ENCODE peak calls at places on chromosomes 5 and 9, in five cellular contexts. N is GM23338, W is ovary, Z is aorta, Q is right lobe of liver. B is an unnamed sample.

GRCh38 chr9:88942411-88942810 is 48.9 kb upstream of the S1PR3 start:
- DNase-seq in Z (no peak), N (no peak), W (no peak), Q (no peak), B (no peak)

GRCh38 chr5:685262-686171 is 7.6 kb downstream of the TPPP start:
- DNase-seq in Z (peak; percentile 62), N (no peak), W (peak; percentile 8), Q (no peak), B (peak; percentile 39)

GRCh38 chr9:19992556-19992955 is 203.7 kb upstream of the SLC24A2 start:
- DNase-seq in Z (no peak), N (no peak), W (no peak), Q (no peak), B (no peak)

GRCh38 chr9:134475051-134475790 is 149.0 kb downstream of the RXRA start:
- DNase-seq in N (no peak), Q (no peak), W (peak; percentile 80), Z (peak; percentile 90), B (peak; percentile 96)

GRCh38 chr5:72377920-72378635 is 57.9 kb downstream of the PTCD2 start:
- DNase-seq in N (no peak), Z (peak; percentile 76), Q (no peak), W (no peak), B (peak; percentile 62)

GRCh38 chr5:108773330-108773729 is 25.6 kb downstream of the FER start:
- DNase-seq in N (no peak), Z (no peak), Q (no peak), W (no peak), B (no peak)

GRCh38 chr9:114291886-114292590 is 30.9 kb upstream of the ORM1 start:
- DNase-seq in Z (peak; percentile 25), Q (no peak), N (no peak), W (peak; percentile 7), B (no peak)

GRCh38 chr5:124932791-124933600 is 186.6 kb upstream of the ZNF608 start:
- DNase-seq in W (no peak), N (no peak), Z (no peak), Q (no peak), B (no peak)

GRCh38 chr5:107615173-107615856 is 55.4 kb downstream of the EFNA5 start:
- DNase-seq in Q (no peak), N (no peak), W (no peak), Z (no peak), B (no peak)

GRCh38 chr9:76403352-76403751 is 9.1 kb upstream of the RFK start:
- DNase-seq in N (peak; percentile 11), Q (no peak), Z (no peak), W (no peak), B (no peak)
- H3K4me3 ChIP-seq in N (no peak overlapping the region), Q (no peak overlapping the region), Z (no peak overlapping the region), W (no peak overlapping the region), B (no peak overlapping the region)

GRCh38 chr9:78031826-78032598 is 401 bp upstream of the GNAQ start:
- DNase-seq in N (peak; percentile 90), Z (peak; percentile 97), Q (peak; percentile 97), W (peak; percentile 94), B (peak; percentile 96)

GRCh38 chr9:78030553-78031270 is 899 bp downstream of the GNAQ start:
- DNase-seq in N (peak; percentile 72), W (peak; percentile 69), Q (peak; percentile 77), Z (peak; percentile 86), B (peak; percentile 82)

GRCh38 chr9:78031271-78031825 is at the start of gene GNAQ:
- DNase-seq in W (peak; percentile 63), Q (no peak), N (peak; percentile 59), Z (peak; percentile 84), B (peak; percentile 35)

GRCh38 chr9:78033870-78034269 is 2.3 kb upstream of the GNAQ start:
- DNase-seq in Z (no peak), Q (no peak), W (no peak), N (no peak), B (no peak)

DNA sequence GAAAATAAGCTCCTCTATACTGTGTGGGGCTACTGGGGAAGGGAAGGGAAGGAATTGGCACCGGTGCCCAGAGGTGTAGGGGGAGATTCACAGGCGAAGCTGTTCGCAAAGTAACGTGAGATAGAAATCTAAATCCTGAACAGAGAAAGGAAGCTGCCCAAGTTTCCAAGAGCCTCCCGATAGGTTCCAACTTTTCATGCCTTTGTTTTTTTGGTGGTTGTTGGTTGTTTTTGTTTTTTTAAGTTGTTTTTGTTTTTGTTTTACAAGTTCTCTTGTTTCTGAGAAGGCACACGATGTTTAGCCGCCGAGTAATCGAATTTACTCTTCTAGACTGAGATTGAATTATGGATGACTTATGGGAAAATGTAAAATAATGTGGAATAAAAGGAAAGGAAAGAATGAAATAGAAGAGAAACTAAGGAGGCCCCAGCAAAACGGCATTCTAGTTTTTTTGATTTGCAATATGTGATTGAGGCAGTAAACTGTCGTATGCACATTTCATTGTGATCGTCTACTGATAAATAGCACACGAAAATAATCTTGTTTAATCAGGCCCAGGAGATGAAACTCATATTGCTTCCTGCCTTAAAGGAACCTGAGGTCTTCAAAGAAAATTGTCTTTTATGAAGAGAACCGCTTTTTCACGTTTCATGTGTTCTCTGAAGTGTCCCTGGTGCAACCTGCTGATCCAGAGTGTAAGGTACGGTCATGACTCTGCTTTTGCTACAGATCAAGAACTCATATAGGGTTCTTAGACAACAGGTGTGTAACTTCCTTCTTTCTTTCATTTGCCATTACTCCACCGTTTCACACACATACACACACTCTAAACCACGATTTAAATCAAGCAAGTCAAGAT is 1.2 kb upstream of the GNAQ start:
- DNase-seq in Q (no peak), Z (no peak), N (no peak), W (peak; percentile 47), B (no peak)
- H3K27ac ChIP-seq in Q (peak overlapping the region; percentile 85), Z (peak overlapping the region; percentile 100), N (peak overlapping the region; percentile 43), W (peak overlapping the region; percentile 96), B (peak overlapping the region; percentile 95)

GRCh38 chr5:158786390-158786789 is 313.3 kb downstream of the EBF1 start:
- DNase-seq in Q (no peak), Z (no peak), W (no peak), N (no peak), B (peak; percentile 75)

GRCh38 chr5:158780656-158781237 is 319.0 kb downstream of the EBF1 start:
- DNase-seq in Q (no peak), Z (no peak), W (no peak), N (no peak), B (no peak)

GRCh38 chr5:158785397-158785796 is 314.3 kb downstream of the EBF1 start:
- DNase-seq in W (no peak), Z (no peak), N (no peak), Q (no peak), B (no peak)

GRCh38 chr5:158777647-158778368 is 321.9 kb downstream of the EBF1 start:
- DNase-seq in Q (no peak), Z (no peak), W (no peak), N (no peak), B (peak; percentile 28)

GRCh38 chr5:158783382-158783781 is 316.3 kb downstream of the EBF1 start:
- DNase-seq in Z (no peak), Q (no peak), W (no peak), N (no peak), B (no peak)
- H3K27me3 ChIP-seq in Z (no peaks in the 10 kb centered on the region), Q (no peaks in the 10 kb centered on the region), W (no peaks in the 10 kb centered on the region), N (no peaks in the 10 kb centered on the region), B (no peaks in the 10 kb centered on the region)

DNA sequence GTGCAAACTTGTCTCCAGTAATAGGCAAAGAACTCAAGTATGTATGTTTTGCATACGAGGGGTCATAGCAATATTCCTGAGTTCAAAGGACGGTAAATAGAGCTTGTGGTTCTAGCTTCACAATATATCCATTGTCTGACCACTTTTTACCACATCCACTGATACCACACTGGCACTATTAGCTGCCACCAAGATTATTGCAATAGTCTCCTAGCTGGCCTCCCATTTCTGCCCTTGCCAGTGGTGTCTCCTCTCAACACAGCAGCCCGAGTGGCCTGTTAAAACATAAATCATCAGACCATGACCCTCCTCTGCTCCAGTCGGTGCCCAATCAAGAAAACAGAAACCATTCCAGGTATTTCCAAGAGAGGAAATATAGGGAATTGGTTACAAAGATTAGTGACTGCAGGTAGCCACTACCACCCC is 17.0 kb downstream of the GRXCR2 start:
- DNase-seq in N (no peak), W (no peak), Q (no peak), Z (no peak), B (no peak)
- H3K4me3 ChIP-seq in N (peak overlapping the region; percentile 41), W (peak overlapping the region; percentile 46), Q (no peak overlapping the region), Z (no peak overlapping the region), B (peak overlapping the region; percentile 36)

DNA sequence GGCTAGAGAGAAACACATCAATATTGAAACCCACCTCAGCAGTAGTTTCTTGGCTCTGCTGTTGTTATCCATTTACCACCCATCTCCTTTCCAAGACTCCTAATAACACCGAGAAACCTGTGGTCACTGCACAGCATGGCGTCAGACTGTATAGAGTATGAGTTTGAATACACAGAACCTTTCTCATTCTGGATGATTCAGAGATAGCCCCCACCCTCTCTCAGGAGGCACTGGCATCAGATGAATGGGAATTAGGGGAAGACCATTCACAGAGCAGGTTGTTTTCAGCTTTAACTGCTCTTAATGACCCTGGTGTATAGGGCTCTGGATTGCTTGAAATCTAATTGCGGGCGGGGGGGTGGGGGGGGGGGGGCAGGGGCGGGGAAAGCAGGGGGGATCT is 86.7 kb downstream of the GPR21 start:
- DNase-seq in W (no peak), N (no peak), Q (no peak), Z (no peak), B (no peak)
- H3K27ac ChIP-seq in W (no peak overlapping the region), N (peak overlapping the region; percentile 39), Q (no peak overlapping the region), Z (no peak overlapping the region), B (no peak overlapping the region)

GRCh38 chr9:13020706-13021105 is 245.9 kb downstream of the LURAP1L start:
- DNase-seq in W (no peak), Q (no peak), N (no peak), Z (no peak), B (no peak)

GRCh38 chr9:13014484-13014883 is 239.7 kb downstream of the LURAP1L start:
- DNase-seq in Z (no peak), N (no peak), Q (no peak), W (no peak), B (no peak)

GRCh38 chr9:13022756-13023155 is 247.9 kb downstream of the LURAP1L start:
- DNase-seq in N (no peak), W (no peak), Q (no peak), Z (no peak), B (no peak)

GRCh38 chr9:13023498-13023897 is 248.7 kb downstream of the LURAP1L start:
- DNase-seq in W (no peak), Z (no peak), N (no peak), Q (no peak), B (no peak)

GRCh38 chr9:13020141-13020540 is 245.3 kb downstream of the LURAP1L start:
- DNase-seq in N (no peak), W (no peak), Q (no peak), Z (no peak), B (no peak)
- H3K27me3 ChIP-seq in N (no peaks in the 10 kb centered on the region), W (no peaks in the 10 kb centered on the region), Q (no peaks in the 10 kb centered on the region), Z (no peaks in the 10 kb centered on the region), B (no peaks in the 10 kb centered on the region)

DNA sequence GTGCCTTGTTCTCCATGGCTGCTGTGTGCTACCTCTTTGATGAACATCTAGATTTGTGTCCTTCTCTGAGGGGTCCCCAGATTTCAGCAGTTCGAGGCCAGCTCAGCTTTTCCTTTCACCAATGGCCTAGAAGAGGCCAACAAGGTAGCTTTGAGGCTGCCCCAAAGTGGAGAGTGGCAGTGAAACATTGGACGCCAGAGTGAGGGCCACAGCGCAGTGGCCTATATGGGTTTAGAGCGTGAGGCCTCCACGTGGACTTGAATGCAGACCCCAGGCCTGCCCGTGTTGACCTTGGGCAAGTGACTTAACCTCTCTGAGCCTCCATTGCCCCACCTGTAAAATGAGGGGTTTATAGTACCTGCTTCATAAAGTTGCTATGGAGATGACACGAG is 11.8 kb downstream of the MYOZ3 start:
- DNase-seq in Z (no peak), Q (no peak), N (no peak), W (no peak), B (no peak)
- H3K4me3 ChIP-seq in Z (no peak overlapping the region), Q (no peak overlapping the region), N (peak overlapping the region; percentile 77), W (peak overlapping the region; percentile 44), B (peak overlapping the region; percentile 51)

GRCh38 chr5:177483042-177483441 is 9.6 kb upstream of the DBN1 start:
- DNase-seq in W (no peak), Z (no peak), N (no peak), Q (no peak), B (no peak)
- H3K27ac ChIP-seq in W (no peak overlapping the region), Z (no peak overlapping the region), N (no peak overlapping the region), Q (no peak overlapping the region), B (no peak overlapping the region)